ENCODE peak calls at places on chromosomes 12 and 14, in five cellular contexts. C, S, U, M and I are unnamed samples.

GRCh38 chr14:57378661-57379060 is 11.7 kb upstream of the NAA30 start:
- DNase-seq in S (no peak), U (no peak), C (no peak), M (no peak), I (no peak)

GRCh38 chr12:95003921-95004272 is 400 bp upstream of the NDUFA12 start:
- DNase-seq in C (no peak), S (no peak), U (no peak), M (no peak), I (no peak)

GRCh38 chr12:31906581-31907286 is 52.5 kb upstream of the RESF1 start:
- DNase-seq in M (no peak), S (peak; percentile 7), U (no peak), C (no peak), I (no peak)

GRCh38 chr14:73784065-73784987 is 67.3 kb upstream of the PTGR2 start:
- DNase-seq in C (no peak), U (no peak), S (no peak), M (no peak), I (no peak)

GRCh38 chr12:128652136-128652751 is 171.5 kb downstream of the SLC15A4 start:
- DNase-seq in C (no peak), M (no peak), S (no peak), U (no peak), I (no peak)

GRCh38 chr12:10783252-10783651 is 19.2 kb downstream of the TAS2R7 start:
- DNase-seq in M (no peak), S (no peak), U (no peak), C (no peak), I (no peak)

GRCh38 chr12:122944588-122944987 is 21.7 kb downstream of the ABCB9 start:
- DNase-seq in S (peak; percentile 33), M (no peak), U (no peak), C (no peak), I (peak; percentile 79)

GRCh38 chr14:87343641-87344040 is 649.3 kb downstream of the GALC start:
- DNase-seq in U (no peak), S (no peak), M (no peak), C (no peak), I (no peak)

GRCh38 chr12:94941440-94941862 is 62.0 kb downstream of the NDUFA12 start:
- DNase-seq in C (no peak), S (no peak), M (no peak), U (no peak), I (no peak)

GRCh38 chr12:108691995-108692808 is 39.1 kb downstream of the CORO1C start:
- DNase-seq in U (no peak), M (no peak), C (no peak), S (no peak), I (no peak)

GRCh38 chr14:20429801-20430669 is 5.9 kb downstream of the KLHL33 start:
- DNase-seq in C (peak; percentile 44), M (no peak), S (peak; percentile 30), U (no peak), I (no peak)

GRCh38 chr12:48078901-48079300 is 27.0 kb downstream of the SENP1 start:
- DNase-seq in C (no peak), S (no peak), U (no peak), M (no peak), I (no peak)

GRCh38 chr12:70590549-70591226 is 46.5 kb downstream of the PTPRB start:
- DNase-seq in U (no peak), M (no peak), C (no peak), S (no peak), I (no peak)

GRCh38 chr14:103333754-103334643 is at the start of gene EIF5:
- DNase-seq in C (peak; percentile 96), M (peak; percentile 95), U (peak; percentile 95), S (peak; percentile 94), I (peak; percentile 96)

GRCh38 chr14:95770777-95771176 is 56.9 kb upstream of the TCL1A start:
- DNase-seq in M (no peak), C (no peak), S (no peak), U (no peak), I (no peak)

GRCh38 chr12:50006266-50006665 is 19.0 kb downstream of the RACGAP1 start:
- DNase-seq in U (no peak), S (no peak), C (no peak), M (no peak), I (no peak)

GRCh38 chr12:132921685-132922084 is 34.3 kb upstream of the CHFR start:
- DNase-seq in U (no peak), S (no peak), M (no peak), C (peak; percentile 25), I (peak; percentile 4)

GRCh38 chr14:23401331-23401730 is 6.7 kb downstream of the MYH6 start:
- DNase-seq in C (no peak), M (no peak), S (no peak), U (no peak), I (no peak)

GRCh38 chr12:87155616-87156015 is 873.6 kb downstream of the C12orf50 start:
- DNase-seq in C (no peak), M (no peak), S (no peak), U (no peak), I (no peak)

GRCh38 chr14:21258889-21259787 is 10.1 kb downstream of the HNRNPC start:
- DNase-seq in U (no peak), C (no peak), M (no peak), S (no peak), I (no peak)

GRCh38 chr14:30995674-30996073 is 29.8 kb upstream of the AP4S1 start:
- DNase-seq in S (no peak), M (no peak), U (no peak), C (no peak), I (no peak)

GRCh38 chr12:103841690-103842584 is 903 bp upstream of the NT5DC3 start:
- DNase-seq in S (peak; percentile 40), C (peak; percentile 72), M (peak; percentile 7), U (no peak), I (peak; percentile 49)

GRCh38 chr14:76309572-76310551 is 66.1 kb upstream of the ESRRB start:
- DNase-seq in C (no peak), M (no peak), S (no peak), U (no peak), I (no peak)

GRCh38 chr12:51171884-51172514 is 936 bp downstream of the TFCP2 start:
- DNase-seq in S (peak; percentile 16), C (no peak), U (peak; percentile 17), M (no peak), I (no peak)

GRCh38 chr14:93688239-93688666 is 100.0 kb downstream of the PRIMA1 start:
- DNase-seq in M (peak; percentile 85), S (no peak), U (no peak), C (no peak), I (no peak)

GRCh38 chr12:89372584-89373370 is 20.5 kb upstream of the DUSP6 start:
- DNase-seq in C (peak; percentile 29), S (no peak), M (no peak), U (no peak), I (no peak)

GRCh38 chr14:76904740-76905569 is 78.7 kb downstream of the LRRC74A start:
- DNase-seq in U (peak; percentile 84), C (no peak), M (no peak), S (peak; percentile 10), I (peak; percentile 87)

GRCh38 chr12:32027684-32028355 is 68.6 kb downstream of the RESF1 start:
- DNase-seq in S (no peak), C (no peak), M (no peak), U (no peak), I (no peak)

GRCh38 chr14:23664207-23664885 is 28.2 kb downstream of the DHRS2 start:
- DNase-seq in M (no peak), U (no peak), C (no peak), S (no peak), I (no peak)

GRCh38 chr12:58034712-58035111 is 93.3 kb downstream of the ATP23 start:
- DNase-seq in C (no peak), M (no peak), U (no peak), S (no peak), I (no peak)
- TF ChIP-seq ATF3 in C (no peak), M (no peak), U (no peak), S (no peak), I (no peak)

GRCh38 chr12:131455218-131455506 is 255.7 kb upstream of the SFSWAP start:
- DNase-seq in S (no peak), U (no peak), M (no peak), C (no peak), I (no peak)

GRCh38 chr12:131455581-131456110 is 255.2 kb upstream of the SFSWAP start:
- DNase-seq in S (no peak), M (no peak), C (no peak), U (no peak), I (no peak)

GRCh38 chr12:131457331-131458047 is 253.4 kb upstream of the SFSWAP start:
- DNase-seq in C (peak; percentile 19), S (no peak), M (no peak), U (no peak), I (no peak)

GRCh38 chr12:131457028-131457310 is 253.9 kb upstream of the SFSWAP start:
- DNase-seq in M (no peak), U (no peak), S (no peak), C (no peak), I (no peak)

GRCh38 chr12:131456301-131457027 is 254.4 kb upstream of the SFSWAP start:
- DNase-seq in S (no peak), M (no peak), U (no peak), C (no peak), I (no peak)
- H3K4me2 ChIP-seq in S (no peak overlapping the region), M (no peak overlapping the region), U (no peak overlapping the region), C (no peak overlapping the region), I (no peak overlapping the region)

DNA sequence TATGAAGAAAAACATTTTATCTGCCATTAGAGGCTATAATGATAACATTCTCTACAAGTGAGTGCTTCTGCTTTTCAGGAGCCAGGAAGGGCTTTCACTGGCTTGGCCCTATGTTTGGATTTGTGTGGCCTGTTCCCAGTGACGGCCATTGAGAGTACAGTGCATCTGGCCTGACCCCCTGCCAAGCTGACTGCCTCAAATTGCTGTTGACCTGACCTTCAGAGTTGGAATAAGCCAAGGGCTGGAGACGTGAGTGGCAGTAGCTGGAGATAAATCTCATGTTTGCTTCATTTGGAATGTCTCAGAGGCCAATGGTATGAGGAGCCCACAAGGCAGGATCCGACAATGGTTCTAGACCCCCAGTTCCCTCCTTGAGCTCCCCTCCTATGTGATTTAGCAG is 28.3 kb upstream of the PLEKHG7 start:
- DNase-seq in C (no peak), S (no peak), M (no peak), U (no peak), I (no peak)
- TF ChIP-seq ATF3 in C (no peak), S (no peak), M (no peak), U (no peak), I (no peak)

GRCh38 chr12:19892186-19892585 is 452.9 kb downstream of the AEBP2 start:
- DNase-seq in S (no peak), C (no peak), M (no peak), U (no peak), I (no peak)

GRCh38 chr12:19894049-19894448 is 454.8 kb downstream of the AEBP2 start:
- DNase-seq in M (no peak), C (no peak), U (no peak), S (no peak), I (no peak)

GRCh38 chr12:19895609-19896008 is 456.3 kb downstream of the AEBP2 start:
- DNase-seq in M (no peak), U (no peak), C (no peak), S (no peak), I (no peak)

GRCh38 chr12:19894803-19895202 is 455.5 kb downstream of the AEBP2 start:
- DNase-seq in M (no peak), C (no peak), U (peak; percentile 83), S (no peak), I (no peak)

DNA sequence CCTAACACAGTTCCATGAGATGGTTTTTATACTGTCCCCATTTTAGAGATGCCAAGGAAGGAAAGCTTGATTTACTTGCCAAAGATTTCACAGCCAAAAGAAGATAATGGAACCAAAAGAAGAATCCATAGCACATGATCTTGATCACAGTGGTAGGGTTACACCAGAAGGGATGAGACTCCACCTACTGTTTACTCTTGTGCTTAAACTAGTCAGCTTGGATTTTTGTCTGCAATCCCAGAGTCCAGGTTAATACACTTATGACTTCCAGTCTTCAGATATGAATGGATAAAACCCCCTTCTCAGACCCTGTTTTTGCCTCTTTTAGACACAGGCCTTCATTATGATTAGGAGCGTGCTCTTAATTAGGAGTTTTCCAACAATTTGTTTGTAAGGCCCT is 454.2 kb downstream of the AEBP2 start:
- DNase-seq in C (no peak), U (no peak), M (no peak), S (no peak), I (peak; percentile 8)
- H3K4me2 ChIP-seq in C (no peak overlapping the region), U (no peak overlapping the region), M (no peak overlapping the region), S (no peak overlapping the region), I (no peak overlapping the region)